ENCODE peak calls at places on chromosome 17, in seven cellular contexts. F is activated T-helper 9 cell treated with anti-CD3 and anti-CD28 coated beads, Interleukin-2, amount 50 U/mL, for 16 hours; J is activated CD4-positive, alpha-beta T cell treated with anti-CD3 and anti-CD28 coated beads for 36 hours; G is Karpas-422; C is H54; N is fibroblast of villous mesenchyme; X is sigmoid colon. A is an unnamed sample.

GRCh38 chr17:50257574-50258224 is 16.6 kb upstream of the TMEM92 start:
- DNase-seq in F (no peak), J (no peak), G (no peak), C (no peak), N (no peak), X (peak; percentile 72), A (no peak)

GRCh38 chr17:924711-925480 is 54.7 kb downstream of the NXN start:
- DNase-seq in F (no peak), J (no peak), G (no peak), C (no peak), N (no peak), X (no peak), A (no peak)

GRCh38 chr17:65742433-65743312 is 181.2 kb upstream of the AXIN2 start:
- DNase-seq in F (no peak), J (no peak), G (no peak), C (peak; percentile 49), N (no peak), X (no peak), A (peak; percentile 84)

GRCh38 chr17:22703204-22703603 is 1010.9 kb downstream of the KCNJ18 start:
- DNase-seq in F (no peak), J (no peak), G (peak; percentile 72), C (no peak), N (no peak), X (peak; percentile 58), A (no peak)

GRCh38 chr17:31919802-31920525 is 16.8 kb upstream of the SUZ12 start:
- DNase-seq in F (no peak), J (peak; percentile 45), G (no peak), C (peak; percentile 76), N (no peak), X (no peak), A (peak; percentile 69)

GRCh38 chr17:48409607-48410006 is 20.4 kb downstream of the SKAP1 start:
- DNase-seq in F (no peak), J (no peak), G (no peak), C (no peak), N (no peak), X (no peak), A (no peak)

GRCh38 chr17:39800540-39800939 is 62.8 kb downstream of the GRB7 start:
- DNase-seq in F (peak; percentile 15), J (peak; percentile 69), G (peak; percentile 75), C (no peak), N (no peak), X (no peak), A (no peak)

GRCh38 chr17:43931062-43931571 is 11.2 kb downstream of the PPY start:
- DNase-seq in F (no peak), J (no peak), G (no peak), C (no peak), N (no peak), X (no peak), A (no peak)

GRCh38 chr17:19703776-19704371 is 12.5 kb downstream of the SLC47A2 start:
- DNase-seq in F (no peak), J (no peak), G (no peak), C (no peak), N (no peak), X (no peak), A (no peak)

GRCh38 chr17:72467841-72468653 is 347.2 kb downstream of the SOX9 start:
- DNase-seq in F (no peak), J (no peak), G (peak; percentile 51), C (no peak), N (peak; percentile 72), X (no peak), A (peak; percentile 9)

GRCh38 chr17:75478508-75478907 is 22.1 kb downstream of the TMEM94 start:
- DNase-seq in F (no peak), J (no peak), G (no peak), C (no peak), N (peak; percentile 44), X (no peak), A (peak; percentile 54)

GRCh38 chr17:65495255-65496060 is 66.0 kb downstream of the AXIN2 start:
- DNase-seq in F (no peak), J (peak; percentile 26), G (no peak), C (no peak), N (no peak), X (no peak), A (peak; percentile 4)

GRCh38 chr17:11330871-11331270 is 89.9 kb downstream of the SHISA6 start:
- DNase-seq in F (no peak), J (no peak), G (no peak), C (no peak), N (peak; percentile 55), X (no peak), A (peak; percentile 29)

GRCh38 chr17:59304811-59305210 is 26.6 kb upstream of the YPEL2 start:
- DNase-seq in F (no peak), J (no peak), G (no peak), C (no peak), N (no peak), X (no peak), A (no peak)

GRCh38 chr17:57594767-57595166 is 150.3 kb downstream of the CCDC182 start:
- DNase-seq in F (no peak), J (no peak), G (no peak), C (no peak), N (no peak), X (no peak), A (no peak)

GRCh38 chr17:67098022-67098421 is 53.7 kb downstream of the CACNG1 start:
- DNase-seq in F (no peak), J (no peak), G (no peak), C (no peak), N (no peak), X (no peak), A (no peak)

GRCh38 chr17:34579979-34580684 is 750 bp downstream of the TMEM132E start:
- DNase-seq in F (no peak), J (peak; percentile 24), G (no peak), C (no peak), N (peak; percentile 3), X (no peak), A (peak; percentile 8)

GRCh38 chr17:82094931-82095776 is 2.9 kb downstream of the FASN start:
- DNase-seq in F (no peak), J (no peak), G (no peak), C (no peak), N (no peak), X (no peak), A (no peak)

GRCh38 chr17:41352597-41353366 is 2.2 kb upstream of the KRT33A start:
- DNase-seq in F (no peak), J (no peak), G (no peak), C (no peak), N (peak; percentile 8), X (no peak), A (peak; percentile 17)

GRCh38 chr17:55420776-55421178 is 858 bp downstream of the MMD start:
- DNase-seq in F (peak; percentile 11), J (peak; percentile 64), G (peak; percentile 74), C (no peak), N (peak; percentile 38), X (peak; percentile 86), A (peak; percentile 36)

A was measured in iris pigment epithelial cell.